ENCODE peak calls at places on chromosome 16, in ten cellular contexts. N is CD8-positive, alpha-beta T cell; K is cardiac muscle cell; Y is endodermal cell; D is HL-60; V is foreskin keratinocyte; O is AG10803; A is SK-N-SH; E is transverse colon; L is uterus. S is an unnamed sample.

GRCh38 chr16:88920618-88921602 is 54.5 kb upstream of the PABPN1L start:
- DNase-seq in N (no peak), K (no peak), Y (no peak), D (peak), V (peak), O (peak), A (peak), E (peak), L (peak), S (peak)

GRCh38 chr16:57686577-57686976 is 8.0 kb upstream of the DRC7 start:
- DNase-seq in N (no peak), K (no peak), Y (no peak), D (no peak), V (no peak), O (no peak), A (no peak), E (no peak), L (no peak), S (no peak)

GRCh38 chr16:5033256-5034166 is at the start of gene NAGPA:
- DNase-seq in N (peak), K (peak), Y (peak), D (peak), V (peak), O (peak), A (peak), E (peak), L (peak), S (peak)

GRCh38 chr16:73071131-73071940 is 23.4 kb upstream of the ZFHX3 start:
- DNase-seq in N (no peak), K (peak), Y (peak), D (no peak), V (no peak), O (no peak), A (peak), E (peak), L (peak), S (no peak)

GRCh38 chr16:84930298-84931106 is 80.8 kb downstream of the ZDHHC7 start:
- DNase-seq in N (no peak), K (no peak), Y (no peak), D (no peak), V (no peak), O (no peak), A (no peak), E (no peak), L (no peak), S (no peak)

GRCh38 chr16:2751577-2752034 is 832 bp upstream of the SRRM2 start:
- DNase-seq in N (no peak), K (no peak), Y (peak), D (no peak), V (no peak), O (no peak), A (peak), E (peak), L (peak), S (peak)

GRCh38 chr16:14013145-14013570 is 58.0 kb upstream of the MRTFB start:
- DNase-seq in N (no peak), K (no peak), Y (no peak), D (no peak), V (no peak), O (no peak), A (no peak), E (no peak), L (no peak), S (no peak)

GRCh38 chr16:1749152-1750117 is 21.9 kb downstream of the NME3 start:
- DNase-seq in N (no peak), K (no peak), Y (no peak), D (no peak), V (no peak), O (no peak), A (no peak), E (no peak), L (no peak), S (no peak)

GRCh38 chr16:2835638-2836493 is 5.8 kb downstream of the ZG16B start:
- DNase-seq in N (no peak), K (peak), Y (peak), D (peak), V (peak), O (peak), A (no peak), E (peak), L (no peak), S (no peak)

GRCh38 chr16:17389392-17389791 is 81.4 kb downstream of the XYLT1 start:
- DNase-seq in N (no peak), K (no peak), Y (no peak), D (no peak), V (peak), O (peak), A (no peak), E (no peak), L (no peak), S (no peak)

GRCh38 chr16:3266873-3267537 is 10.6 kb upstream of the MEFV start:
- DNase-seq in N (no peak), K (peak), Y (peak), D (peak), V (peak), O (peak), A (peak), E (no peak), L (no peak), S (no peak)

GRCh38 chr16:2715519-2715918 is 4.5 kb downstream of the PRSS27 start:
- DNase-seq in N (peak), K (peak), Y (peak), D (peak), V (no peak), O (peak), A (no peak), E (peak), L (no peak), S (peak)

GRCh38 chr16:85551319-85551978 is 61.7 kb upstream of the GSE1 start:
- DNase-seq in N (no peak), K (no peak), Y (peak), D (no peak), V (no peak), O (no peak), A (no peak), E (no peak), L (no peak), S (no peak)

GRCh38 chr16:149024-149675 is 3.3 kb upstream of the HBZ start:
- DNase-seq in N (no peak), K (no peak), Y (no peak), D (no peak), V (no peak), O (peak), A (peak), E (no peak), L (no peak), S (no peak)

GRCh38 chr16:13896543-13897182 is 23.3 kb upstream of the ERCC4 start:
- DNase-seq in N (no peak), K (no peak), Y (peak), D (no peak), V (no peak), O (no peak), A (no peak), E (no peak), L (no peak), S (no peak)

GRCh38 chr16:75320435-75320834 is 69.0 kb upstream of the BCAR1 start:
- DNase-seq in N (no peak), K (peak), Y (peak), D (no peak), V (no peak), O (no peak), A (no peak), E (no peak), L (no peak), S (peak)

GRCh38 chr16:88941933-88942909 is 34.8 kb downstream of the CBFA2T3 start:
- DNase-seq in N (peak), K (peak), Y (peak), D (peak), V (no peak), O (no peak), A (peak), E (peak), L (no peak), S (peak)

DNA sequence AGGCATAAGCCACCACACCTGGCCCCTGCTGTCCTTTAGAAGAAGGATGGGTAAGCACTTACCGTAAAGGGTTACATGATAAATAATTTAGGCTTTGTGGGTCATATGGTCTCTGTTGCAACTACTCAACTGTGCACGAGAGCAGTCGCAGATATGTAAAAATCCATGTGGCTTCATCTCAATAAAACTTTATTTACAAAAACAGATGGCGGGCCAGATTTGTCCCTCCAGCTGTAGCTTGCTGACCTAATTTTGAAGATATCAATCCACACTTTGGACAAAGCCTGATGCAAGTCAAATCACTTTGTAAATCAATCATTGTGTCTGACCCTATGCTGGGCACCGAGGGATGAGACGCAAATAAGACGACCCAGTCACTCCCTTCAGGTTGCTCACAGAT is 12.1 kb downstream of the TEKT5 start:
- DNase-seq in N (no peak), K (no peak), Y (no peak), D (no peak), V (no peak), O (no peak), A (no peak), E (no peak), L (no peak), S (no peak)
- TF ChIP-seq CTCF in N (no peak), K (no peak), Y (no peak), D (no peak), V (no peak), O (no peak), A (no peak), E (no peak), L (no peak), S (no peak)

GRCh38 chr16:16183562-16183961 is 39.7 kb downstream of the ABCC6 start:
- DNase-seq in N (no peak), K (no peak), Y (peak), D (no peak), V (no peak), O (no peak), A (no peak), E (no peak), L (no peak), S (no peak)
- TF ChIP-seq CTCF in N (no peak), K (peak), Y (peak), D (no peak), V (peak), O (peak), A (peak), E (no peak), L (no peak), S (no peak)

GRCh38 chr16:53545433-53545832 is 42.4 kb upstream of the AKTIP start:
- DNase-seq in N (peak), K (no peak), Y (no peak), D (peak), V (no peak), O (no peak), A (no peak), E (no peak), L (no peak), S (no peak)

GRCh38 chr16:53549970-53550406 is 47.0 kb upstream of the AKTIP start:
- DNase-seq in N (peak), K (peak), Y (peak), D (peak), V (peak), O (peak), A (peak), E (peak), L (peak), S (peak)

GRCh38 chr16:53542283-53542682 is 39.3 kb upstream of the AKTIP start:
- DNase-seq in N (no peak), K (no peak), Y (peak), D (no peak), V (no peak), O (no peak), A (no peak), E (peak), L (no peak), S (no peak)

GRCh38 chr16:53541326-53541725 is 38.3 kb upstream of the AKTIP start:
- DNase-seq in N (no peak), K (no peak), Y (no peak), D (no peak), V (no peak), O (peak), A (no peak), E (no peak), L (no peak), S (no peak)

GRCh38 chr16:53546988-53547391 is 44.0 kb upstream of the AKTIP start:
- DNase-seq in N (no peak), K (peak), Y (peak), D (no peak), V (peak), O (no peak), A (no peak), E (no peak), L (no peak), S (no peak)
- TF ChIP-seq CTCF in N (no peak), K (peak), Y (peak), D (no peak), V (peak), O (no peak), A (peak), E (no peak), L (no peak), S (peak)

GRCh38 chr16:28213396-28213795 is 1.6 kb upstream of the XPO6 start:
- DNase-seq in N (no peak), K (no peak), Y (no peak), D (no peak), V (no peak), O (no peak), A (no peak), E (no peak), L (no peak), S (no peak)

GRCh38 chr16:28212532-28212873 is 738 bp upstream of the XPO6 start:
- DNase-seq in N (no peak), K (no peak), Y (peak), D (no peak), V (peak), O (peak), A (no peak), E (no peak), L (no peak), S (no peak)

GRCh38 chr16:28217326-28217725 is 5.6 kb upstream of the XPO6 start:
- DNase-seq in N (no peak), K (no peak), Y (no peak), D (no peak), V (no peak), O (no peak), A (no peak), E (no peak), L (no peak), S (no peak)

GRCh38 chr16:28219283-28219682 is 7.5 kb upstream of the XPO6 start:
- DNase-seq in N (no peak), K (no peak), Y (peak), D (no peak), V (no peak), O (no peak), A (no peak), E (no peak), L (no peak), S (no peak)

GRCh38 chr16:28218109-28218508 is 6.3 kb upstream of the XPO6 start:
- DNase-seq in N (peak), K (no peak), Y (peak), D (peak), V (peak), O (peak), A (no peak), E (peak), L (no peak), S (peak)
- TF ChIP-seq CTCF in N (peak), K (peak), Y (peak), D (peak), V (peak), O (peak), A (peak), E (peak), L (no peak), S (peak)

GRCh38 chr16:82368041-82368440 is 198.0 kb upstream of the MPHOSPH6 start:
- DNase-seq in N (no peak), K (peak), Y (peak), D (peak), V (peak), O (peak), A (peak), E (no peak), L (no peak), S (no peak)
- TF ChIP-seq CTCF in N (no peak), K (peak), Y (peak), D (no peak), V (peak), O (peak), A (peak), E (no peak), L (no peak), S (peak)

DNA sequence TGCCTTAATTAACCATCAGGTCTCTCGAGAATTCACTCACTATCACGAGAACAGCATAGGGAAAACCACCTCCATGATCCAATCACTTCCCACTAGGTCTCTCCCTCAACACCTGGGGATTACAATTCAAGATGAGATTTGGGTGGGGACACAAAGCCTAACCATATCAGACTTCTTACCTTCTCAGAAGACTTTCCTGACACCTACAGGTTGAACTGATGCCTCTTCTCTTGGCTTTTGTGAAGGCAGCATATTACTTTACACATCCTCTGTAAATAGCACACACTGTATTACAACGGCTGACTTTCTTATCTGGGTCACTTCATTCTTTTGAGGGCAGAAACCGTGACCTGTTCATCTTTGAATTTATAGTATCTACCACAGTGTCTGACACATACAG is 23.6 kb downstream of the BMERB1 start:
- DNase-seq in N (no peak), K (no peak), Y (no peak), D (no peak), V (no peak), O (no peak), A (no peak), E (no peak), L (no peak), S (no peak)
- TF ChIP-seq CTCF in N (no peak), K (no peak), Y (peak), D (no peak), V (peak), O (no peak), A (no peak), E (no peak), L (no peak), S (no peak)

DNA sequence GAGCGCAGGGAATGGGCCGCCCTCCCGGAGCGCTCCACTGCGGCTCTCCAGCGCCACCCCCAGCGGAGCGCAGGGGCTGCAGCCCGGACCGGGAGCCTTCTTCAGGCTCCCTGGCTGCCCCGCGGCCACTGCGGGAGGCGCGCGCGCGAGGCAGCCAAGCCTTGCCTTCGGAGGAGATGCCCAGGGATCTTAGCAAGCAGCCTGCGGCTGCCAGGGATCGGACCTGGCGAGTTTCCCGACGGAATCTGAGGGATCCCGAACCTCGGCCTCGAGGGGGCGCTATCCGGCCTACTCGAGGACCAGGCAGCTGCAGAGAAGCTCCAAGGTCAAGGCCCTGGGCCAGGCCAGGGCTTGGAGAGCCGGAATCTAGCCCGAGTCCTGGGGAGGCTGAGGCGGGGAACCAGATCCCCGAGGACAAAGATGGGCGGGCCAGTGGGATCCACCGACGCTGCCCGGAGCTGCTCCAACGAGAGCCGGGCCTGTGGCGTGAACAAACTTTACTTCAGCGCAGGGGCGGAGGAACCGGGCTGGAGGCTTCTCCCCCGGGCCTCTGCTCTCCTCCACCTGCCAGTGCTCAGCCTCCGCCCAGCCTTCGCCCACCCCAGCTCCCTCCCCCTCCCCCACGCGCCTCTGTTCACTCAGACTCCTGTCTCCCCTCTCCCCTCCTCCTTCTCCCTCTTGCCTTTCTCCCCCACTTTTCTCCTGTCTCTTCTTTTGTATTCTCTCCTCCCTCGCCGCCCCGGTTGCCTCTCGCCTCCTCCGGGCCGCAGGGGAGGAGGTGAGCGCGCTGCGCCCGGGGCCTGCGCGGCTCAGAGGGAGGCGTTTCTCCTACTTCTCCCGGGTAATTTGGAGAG is at the start of gene IRX6:
- DNase-seq in N (no peak), K (peak), Y (peak), D (no peak), V (peak), O (peak), A (peak), E (no peak), L (no peak), S (peak)
- TF ChIP-seq CTCF in N (no peak), K (peak), Y (peak), D (no peak), V (peak), O (peak), A (peak), E (no peak), L (no peak), S (no peak)

S was measured in GM20000.